ENCODE peak calls at places on chromosome 18, in seven cellular contexts. G is myocyte; I is activated CD8-positive, alpha-beta memory T cell treated with anti-CD3 and anti-CD28 coated beads, Interleukin-2, amount 50 U/mL, for 4 hours; P is HS-5; W is GM23338; T is ELR; Y is stimulated activated CD4-positive, alpha-beta T cell treated with anti-CD3 and anti-CD28 coated beads, Interleukin-12 subunit alpha, Interleukin-12 subunit beta, amount 100 ng/mL, for 4 hours. R is an unnamed sample.
A peak's percentile ranks its signal among the peaks of the same experiment; 100 is the strongest.

GRCh38 chr18:36688020-36688965 is 140.5 kb downstream of the TPGS2 start:
- DNase-seq in G (peak; percentile 83), I (peak; percentile 19), P (no peak), W (peak; percentile 75), T (peak; percentile 74), Y (peak; percentile 35), R (peak; percentile 56)

GRCh38 chr18:22765889-22766288 is 167.2 kb upstream of the RBBP8 start:
- DNase-seq in G (no peak), I (no peak), P (no peak), W (no peak), T (no peak), Y (no peak), R (no peak)

GRCh38 chr18:376307-376706 is 108.5 kb upstream of the THOC1 start:
- DNase-seq in G (peak; percentile 46), I (no peak), P (no peak), W (no peak), T (no peak), Y (no peak), R (no peak)

GRCh38 chr18:58781627-58782194 is 83.0 kb upstream of the ZNF532 start:
- DNase-seq in G (peak; percentile 80), I (peak; percentile 62), P (no peak), W (peak; percentile 94), T (peak; percentile 81), Y (peak; percentile 52), R (peak; percentile 62)

GRCh38 chr18:22102948-22103663 is 66.3 kb upstream of the GATA6 start:
- DNase-seq in G (no peak), I (no peak), P (no peak), W (peak; percentile 32), T (no peak), Y (no peak), R (no peak)

GRCh38 chr18:79918089-79919011 is 33.1 kb downstream of the SLC66A2 start:
- DNase-seq in G (no peak), I (no peak), P (no peak), W (no peak), T (no peak), Y (no peak), R (no peak)

GRCh38 chr18:36514778-36515177 is 217.3 kb downstream of the FHOD3 start:
- DNase-seq in G (peak; percentile 68), I (no peak), P (no peak), W (peak; percentile 42), T (no peak), Y (no peak), R (no peak)

GRCh38 chr18:42882146-42882545 is 233.3 kb downstream of the RIT2 start:
- DNase-seq in G (no peak), I (no peak), P (peak; percentile 65), W (no peak), T (no peak), Y (no peak), R (no peak)

GRCh38 chr18:48547456-48548403 is 8.9 kb downstream of the CTIF start:
- DNase-seq in G (peak; percentile 93), I (no peak), P (no peak), W (peak; percentile 55), T (peak; percentile 93), Y (no peak), R (peak; percentile 67)

GRCh38 chr18:34529358-34530335 is 180.5 kb upstream of the DTNA start:
- DNase-seq in G (no peak), I (no peak), P (no peak), W (no peak), T (no peak), Y (no peak), R (no peak)

GRCh38 chr18:45993441-45993840 is 26.3 kb upstream of the EPG5 start:
- DNase-seq in G (peak; percentile 57), I (no peak), P (peak; percentile 67), W (no peak), T (peak; percentile 89), Y (no peak), R (peak; percentile 51)

GRCh38 chr18:77096936-77097886 is 35.4 kb downstream of the MBP start:
- DNase-seq in G (no peak), I (no peak), P (no peak), W (peak; percentile 87), T (no peak), Y (no peak), R (no peak)

GRCh38 chr18:35407871-35408481 is 30.8 kb upstream of the ZNF396 start:
- DNase-seq in G (peak; percentile 86), I (peak; percentile 24), P (no peak), W (peak; percentile 93), T (peak; percentile 77), Y (no peak), R (peak; percentile 70)

GRCh38 chr18:48767090-48767670 is 183.6 kb downstream of the SMAD7 start:
- DNase-seq in G (peak; percentile 72), I (no peak), P (no peak), W (peak; percentile 26), T (no peak), Y (no peak), R (no peak)

GRCh38 chr18:46462523-46462922 is 194.5 kb downstream of the LOXHD1 start:
- DNase-seq in G (no peak), I (no peak), P (no peak), W (no peak), T (no peak), Y (no peak), R (no peak)

GRCh38 chr18:49612515-49613033 is 50.7 kb downstream of the LIPG start:
- DNase-seq in G (no peak), I (no peak), P (no peak), W (peak; percentile 44), T (no peak), Y (no peak), R (no peak)

GRCh38 chr18:59180150-59180845 is 39.7 kb upstream of the GRP start:
- DNase-seq in G (peak; percentile 24), I (no peak), P (peak; percentile 23), W (no peak), T (peak; percentile 37), Y (no peak), R (no peak)

GRCh38 chr18:41579185-41579584 is 375.8 kb upstream of the PIK3C3 start:
- DNase-seq in G (no peak), I (no peak), P (no peak), W (no peak), T (peak; percentile 4), Y (no peak), R (no peak)

GRCh38 chr18:38241216-38241615 is 675.6 kb upstream of the CELF4 start:
- DNase-seq in G (no peak), I (no peak), P (no peak), W (no peak), T (no peak), Y (no peak), R (no peak)

R was measured in NCI-H460.